ENCODE peak calls at places on chromosomes 5 and 9, in four cellular contexts. One of them, this sample, is unnamed.
A peak's percentile ranks its signal among the peaks of the same experiment; 100 is the strongest.

GRCh38 chr5:50967388-50968039 is 301.1 kb downstream of the PARP8 start:
- DNase-seq in tibial nerve: no peak
- DNase-seq in cardiac muscle cell: no peak
- DNase-seq in endodermal cell: peak; percentile 78
- DNase-seq in this sample: peak; percentile 58

GRCh38 chr9:131641618-131642495 is 96.5 kb downstream of the PRRT1B start:
- DNase-seq in tibial nerve: no peak
- DNase-seq in cardiac muscle cell: no peak
- DNase-seq in endodermal cell: no peak
- DNase-seq in this sample: no peak

GRCh38 chr5:163953883-163954282 is 448.5 kb downstream of the MAT2B start:
- DNase-seq in tibial nerve: no peak
- DNase-seq in cardiac muscle cell: no peak
- DNase-seq in endodermal cell: no peak
- DNase-seq in this sample: no peak

GRCh38 chr5:59042201-59042600 is 459.3 kb downstream of the RAB3C start:
- DNase-seq in tibial nerve: no peak
- DNase-seq in cardiac muscle cell: peak; percentile 71
- DNase-seq in endodermal cell: no peak
- DNase-seq in this sample: no peak

GRCh38 chr5:135827965-135828792 is 6.3 kb upstream of the SLC25A48 start:
- DNase-seq in tibial nerve: no peak
- DNase-seq in cardiac muscle cell: no peak
- DNase-seq in endodermal cell: peak; percentile 60
- DNase-seq in this sample: no peak

GRCh38 chr9:83327323-83327722 is 210.9 kb downstream of the FRMD3 start:
- DNase-seq in tibial nerve: no peak
- DNase-seq in cardiac muscle cell: peak; percentile 21
- DNase-seq in endodermal cell: peak; percentile 58
- DNase-seq in this sample: no peak

GRCh38 chr5:92409131-92409530 is 1026.0 kb upstream of the ARRDC3 start:
- DNase-seq in tibial nerve: no peak
- DNase-seq in cardiac muscle cell: peak; percentile 6
- DNase-seq in endodermal cell: no peak
- DNase-seq in this sample: no peak

GRCh38 chr5:164353155-164353554 is 847.7 kb downstream of the MAT2B start:
- DNase-seq in tibial nerve: no peak
- DNase-seq in cardiac muscle cell: peak; percentile 52
- DNase-seq in endodermal cell: no peak
- DNase-seq in this sample: no peak

DNA sequence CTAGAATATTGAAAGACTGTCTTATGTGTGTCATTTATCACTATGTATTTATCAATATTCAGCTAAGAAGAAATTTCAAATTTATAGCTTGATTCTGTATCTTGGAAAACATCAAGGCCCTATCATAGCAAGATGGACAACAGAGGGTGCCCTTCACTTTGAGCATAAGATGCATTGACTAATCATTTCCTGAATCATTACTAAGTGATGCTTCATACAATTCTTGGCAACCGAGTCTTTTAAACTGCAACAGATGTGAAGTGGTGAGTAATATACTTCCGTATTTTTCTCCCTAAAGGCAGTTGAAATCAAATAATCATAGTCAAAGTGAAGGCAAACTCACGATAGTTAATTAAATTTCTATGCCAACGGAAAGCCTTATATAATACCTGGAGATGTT is 318.6 kb upstream of the RGMB start:
- DNase-seq in tibial nerve: no peak
- DNase-seq in cardiac muscle cell: peak; percentile 88
- DNase-seq in endodermal cell: no peak
- DNase-seq in this sample: no peak
- H3K4me3 ChIP-seq in tibial nerve: no peak overlapping the region
- H3K4me3 ChIP-seq in cardiac muscle cell: no peak overlapping the region
- H3K4me3 ChIP-seq in endodermal cell: no peak overlapping the region
- H3K4me3 ChIP-seq in this sample: no peak overlapping the region

GRCh38 chr5:115875447-115875846 is 33.7 kb downstream of the AP3S1 start:
- DNase-seq in tibial nerve: no peak
- DNase-seq in cardiac muscle cell: no peak
- DNase-seq in endodermal cell: peak; percentile 50
- DNase-seq in this sample: no peak
- TF ChIP-seq CTCF in tibial nerve: no peak
- TF ChIP-seq CTCF in cardiac muscle cell: no peak
- TF ChIP-seq CTCF in endodermal cell: peak; percentile 65
- TF ChIP-seq CTCF in this sample: no peak

GRCh38 chr9:105308448-105309412 is 64.3 kb downstream of the SLC44A1 start:
- DNase-seq in tibial nerve: no peak
- DNase-seq in cardiac muscle cell: no peak
- DNase-seq in endodermal cell: no peak
- DNase-seq in this sample: no peak

GRCh38 chr9:105316703-105317102 is 72.3 kb downstream of the SLC44A1 start:
- DNase-seq in tibial nerve: no peak
- DNase-seq in cardiac muscle cell: no peak
- DNase-seq in endodermal cell: no peak
- DNase-seq in this sample: no peak

GRCh38 chr9:105311317-105311716 is 66.9 kb downstream of the SLC44A1 start:
- DNase-seq in tibial nerve: no peak
- DNase-seq in cardiac muscle cell: no peak
- DNase-seq in endodermal cell: no peak
- DNase-seq in this sample: no peak

GRCh38 chr9:105309531-105309931 is 65.1 kb downstream of the SLC44A1 start:
- DNase-seq in tibial nerve: no peak
- DNase-seq in cardiac muscle cell: no peak
- DNase-seq in endodermal cell: no peak
- DNase-seq in this sample: no peak

GRCh38 chr9:105313238-105313637 is 68.8 kb downstream of the SLC44A1 start:
- DNase-seq in tibial nerve: no peak
- DNase-seq in cardiac muscle cell: no peak
- DNase-seq in endodermal cell: no peak
- DNase-seq in this sample: no peak
- H3K4me1 ChIP-seq in tibial nerve: peaks cover 23% of the 10 kb centered on the region
- H3K4me1 ChIP-seq in cardiac muscle cell: peaks cover 17% of the 10 kb centered on the region
- H3K4me1 ChIP-seq in endodermal cell: peaks cover 13% of the 10 kb centered on the region
- H3K4me1 ChIP-seq in this sample: no peaks in the 10 kb centered on the region

GRCh38 chr5:157924931-157925729 is 66.2 kb upstream of the CLINT1 start:
- DNase-seq in tibial nerve: no peak
- DNase-seq in cardiac muscle cell: no peak
- DNase-seq in endodermal cell: no peak
- DNase-seq in this sample: no peak
- H3K4me3 ChIP-seq in tibial nerve: no peak overlapping the region
- H3K4me3 ChIP-seq in cardiac muscle cell: no peak overlapping the region
- H3K4me3 ChIP-seq in endodermal cell: no peak overlapping the region
- H3K4me3 ChIP-seq in this sample: no peak overlapping the region

DNA sequence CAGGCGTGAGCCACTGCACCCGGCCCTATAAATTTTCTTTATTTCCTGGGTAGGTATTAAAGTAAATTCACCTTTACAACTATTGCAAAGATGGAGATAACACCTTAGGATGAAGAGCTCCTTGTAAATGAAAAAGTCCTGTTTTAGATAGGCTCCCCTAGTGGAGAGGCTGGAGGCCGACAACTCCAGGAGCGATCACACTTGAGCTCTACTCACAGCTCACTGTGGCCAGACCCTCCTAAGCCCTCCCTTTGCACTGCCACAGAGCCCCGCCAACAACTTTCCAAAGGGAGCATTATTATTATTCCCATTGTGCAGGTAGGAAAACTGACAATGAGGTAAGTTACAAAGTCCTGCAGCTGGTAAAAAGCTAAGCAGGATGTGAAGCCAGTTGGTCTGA is 139.1 kb upstream of the ERCC6L2 start:
- DNase-seq in tibial nerve: no peak
- DNase-seq in cardiac muscle cell: peak; percentile 22
- DNase-seq in endodermal cell: peak; percentile 73
- DNase-seq in this sample: no peak
- TF ChIP-seq CTCF in tibial nerve: peak; percentile 26
- TF ChIP-seq CTCF in cardiac muscle cell: peak; percentile 53
- TF ChIP-seq CTCF in endodermal cell: peak; percentile 81
- TF ChIP-seq CTCF in this sample: peak; percentile 25

GRCh38 chr9:121345070-121345469 is 25.0 kb downstream of the STOM start:
- DNase-seq in tibial nerve: no peak
- DNase-seq in cardiac muscle cell: no peak
- DNase-seq in endodermal cell: no peak
- DNase-seq in this sample: no peak

GRCh38 chr9:121353246-121353975 is 16.6 kb downstream of the STOM start:
- DNase-seq in tibial nerve: no peak
- DNase-seq in cardiac muscle cell: no peak
- DNase-seq in endodermal cell: no peak
- DNase-seq in this sample: no peak

GRCh38 chr9:121348321-121348720 is 21.7 kb downstream of the STOM start:
- DNase-seq in tibial nerve: no peak
- DNase-seq in cardiac muscle cell: no peak
- DNase-seq in endodermal cell: no peak
- DNase-seq in this sample: no peak

GRCh38 chr9:121350993-121351561 is 19.0 kb downstream of the STOM start:
- DNase-seq in tibial nerve: peak; percentile 52
- DNase-seq in cardiac muscle cell: peak; percentile 95
- DNase-seq in endodermal cell: no peak
- DNase-seq in this sample: peak; percentile 57

DNA sequence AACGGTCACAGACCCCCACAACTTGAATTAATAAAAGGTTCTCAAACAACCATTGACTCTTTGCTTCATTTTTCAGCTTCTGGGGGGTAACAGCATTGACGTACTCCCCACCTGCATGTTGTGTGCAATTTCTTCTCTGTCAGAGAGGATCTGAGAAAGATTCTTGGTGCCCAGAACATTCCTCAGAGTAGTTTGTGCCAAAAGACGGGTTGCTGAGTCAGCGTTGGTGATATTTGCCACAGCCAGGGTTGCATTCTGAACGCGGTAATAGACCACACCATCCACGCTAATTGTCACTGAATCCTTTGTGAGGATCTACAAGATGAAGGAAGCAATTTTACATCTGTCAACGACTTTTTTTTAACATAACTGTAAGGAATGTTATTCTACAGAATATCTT is 21.0 kb downstream of the STOM start:
- DNase-seq in tibial nerve: no peak
- DNase-seq in cardiac muscle cell: peak; percentile 24
- DNase-seq in endodermal cell: no peak
- DNase-seq in this sample: no peak
- H3K4me1 ChIP-seq in tibial nerve: peaks cover 72% of the 10 kb centered on the region
- H3K4me1 ChIP-seq in cardiac muscle cell: peaks cover 20% of the 10 kb centered on the region
- H3K4me1 ChIP-seq in endodermal cell: peaks cover 10% of the 10 kb centered on the region
- H3K4me1 ChIP-seq in this sample: peaks cover 22% of the 10 kb centered on the region

GRCh38 chr5:71744009-71744792 is 25.1 kb downstream of the CARTPT start:
- DNase-seq in tibial nerve: no peak
- DNase-seq in cardiac muscle cell: no peak
- DNase-seq in endodermal cell: no peak
- DNase-seq in this sample: no peak

GRCh38 chr5:71737931-71738539 is 19.0 kb downstream of the CARTPT start:
- DNase-seq in tibial nerve: no peak
- DNase-seq in cardiac muscle cell: no peak
- DNase-seq in endodermal cell: no peak
- DNase-seq in this sample: no peak

GRCh38 chr5:71743135-71743534 is 24.1 kb downstream of the CARTPT start:
- DNase-seq in tibial nerve: no peak
- DNase-seq in cardiac muscle cell: no peak
- DNase-seq in endodermal cell: no peak
- DNase-seq in this sample: no peak

GRCh38 chr5:71738962-71739361 is 19.9 kb downstream of the CARTPT start:
- DNase-seq in tibial nerve: no peak
- DNase-seq in cardiac muscle cell: no peak
- DNase-seq in endodermal cell: no peak
- DNase-seq in this sample: no peak

DNA sequence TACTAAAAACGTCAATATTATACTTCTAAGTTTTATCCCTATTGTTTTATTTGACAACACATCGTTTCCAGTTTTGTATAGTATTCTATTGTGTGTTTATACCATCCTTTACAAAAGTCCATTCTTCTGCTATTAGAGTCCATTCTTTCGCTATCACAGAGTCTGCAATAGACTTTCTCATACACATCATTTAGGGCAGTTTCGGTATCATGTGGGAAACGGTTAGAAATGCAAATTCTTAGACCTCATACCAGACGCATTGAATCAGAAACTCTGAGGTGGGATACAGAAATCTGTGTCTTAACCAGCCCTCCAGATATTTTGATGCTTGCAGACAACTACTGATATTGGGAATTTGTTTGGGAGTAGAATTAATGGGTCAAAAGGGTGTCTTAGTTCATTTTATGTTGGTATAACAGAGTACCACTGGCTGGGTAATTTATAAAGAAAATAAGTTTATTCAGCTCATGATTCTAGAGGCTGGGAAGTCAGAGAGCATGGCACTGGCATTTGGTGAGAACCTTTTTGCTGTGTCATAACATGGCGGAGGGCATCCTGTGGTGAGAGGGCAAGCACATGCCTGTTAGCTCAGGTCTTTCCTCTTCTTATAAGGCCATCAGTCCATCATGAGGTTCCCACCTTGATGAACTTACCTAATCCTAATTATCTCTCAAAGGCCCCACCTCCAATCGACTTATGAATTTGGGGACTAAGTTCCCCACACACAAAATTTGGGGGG is 21.1 kb downstream of the CARTPT start:
- DNase-seq in tibial nerve: no peak
- DNase-seq in cardiac muscle cell: no peak
- DNase-seq in endodermal cell: no peak
- DNase-seq in this sample: no peak
- H3K4me3 ChIP-seq in tibial nerve: no peak overlapping the region
- H3K4me3 ChIP-seq in cardiac muscle cell: no peak overlapping the region
- H3K4me3 ChIP-seq in endodermal cell: no peak overlapping the region
- H3K4me3 ChIP-seq in this sample: no peak overlapping the region

GRCh38 chr5:169001392-169001791 is 299.5 kb downstream of the SLIT3 start:
- DNase-seq in tibial nerve: no peak
- DNase-seq in cardiac muscle cell: no peak
- DNase-seq in endodermal cell: no peak
- DNase-seq in this sample: no peak
- TF ChIP-seq CTCF in tibial nerve: no peak
- TF ChIP-seq CTCF in cardiac muscle cell: no peak
- TF ChIP-seq CTCF in endodermal cell: no peak
- TF ChIP-seq CTCF in this sample: no peak

GRCh38 chr9:137319976-137320551 is 18.0 kb upstream of the NRARP start:
- DNase-seq in tibial nerve: no peak
- DNase-seq in cardiac muscle cell: no peak
- DNase-seq in endodermal cell: no peak
- DNase-seq in this sample: no peak
- H3K4me1 ChIP-seq in tibial nerve: peaks cover 44% of the 10 kb centered on the region
- H3K4me1 ChIP-seq in cardiac muscle cell: peaks cover 20% of the 10 kb centered on the region
- H3K4me1 ChIP-seq in endodermal cell: no peaks in the 10 kb centered on the region
- H3K4me1 ChIP-seq in this sample: peaks cover 18% of the 10 kb centered on the region